ENCODE peak calls at places on chromosomes 7 and 10, in four cellular contexts. X is NCI-H510A, Q is neural crest cell, H is progenitor cell of endocrine pancreas. U is an unnamed sample.

GRCh38 chr7:90994121-90994520 is 270.1 kb upstream of the FZD1 start:
- DNase-seq in X (no peak), Q (no peak), H (no peak), U (no peak)

GRCh38 chr7:25117226-25118047 is 7.6 kb downstream of the CYCS start:
- DNase-seq in X (no peak), Q (no peak), H (no peak), U (no peak)

GRCh38 chr7:151706568-151707469 is 170.1 kb downstream of the PRKAG2 start:
- DNase-seq in X (no peak), Q (no peak), H (no peak), U (no peak)

GRCh38 chr7:5143106-5143505 is 46.9 kb upstream of the WIPI2 start:
- DNase-seq in X (no peak), Q (no peak), H (no peak), U (no peak)

GRCh38 chr7:159000859-159001435 is 143.7 kb downstream of the VIPR2 start:
- DNase-seq in X (no peak), Q (no peak), H (no peak), U (no peak)

GRCh38 chr10:60649485-60650271 is 128.6 kb upstream of the CDK1 start:
- DNase-seq in X (no peak), Q (no peak), H (no peak), U (no peak)

GRCh38 chr10:35005868-35006267 is 84.3 kb downstream of the CUL2 start:
- DNase-seq in X (no peak), Q (no peak), H (no peak), U (no peak)

GRCh38 chr7:137772748-137773147 is 74.0 kb downstream of the DGKI start:
- DNase-seq in X (no peak), Q (no peak), H (no peak), U (no peak)

GRCh38 chr10:91652364-91652763 is 19.5 kb upstream of the PPP1R3C start:
- DNase-seq in X (no peak), Q (no peak), H (no peak), U (no peak)

GRCh38 chr7:31061185-31061584 is 9.1 kb downstream of the ADCYAP1R1 start:
- DNase-seq in X (no peak), Q (no peak), H (no peak), U (no peak)

GRCh38 chr10:1939016-1939415 is 201.7 kb upstream of the ADARB2 start:
- DNase-seq in X (peak), Q (no peak), H (no peak), U (no peak)

GRCh38 chr7:155975490-155975889 is 163.2 kb upstream of the SHH start:
- DNase-seq in X (no peak), Q (no peak), H (no peak), U (no peak)

GRCh38 chr7:151062399-151063211 is 3.2 kb downstream of the SLC4A2 start:
- DNase-seq in X (no peak), Q (peak), H (peak), U (peak)

GRCh38 chr10:110923856-110924493 is 4.6 kb downstream of the SHOC2 start:
- DNase-seq in X (no peak), Q (no peak), H (no peak), U (no peak)

GRCh38 chr10:132371641-132372081 is 25.3 kb upstream of the PWWP2B start:
- DNase-seq in X (no peak), Q (no peak), H (no peak), U (no peak)

GRCh38 chr10:11171452-11171851 is 153.8 kb downstream of the CELF2 start:
- DNase-seq in X (no peak), Q (no peak), H (no peak), U (no peak)

GRCh38 chr10:132640326-132641125 is 102.9 kb downstream of the INPP5A start:
- DNase-seq in X (no peak), Q (no peak), H (no peak), U (no peak)

U was measured in HuH-7.5.